ENCODE peak calls at places on chromosome 22, in four cellular contexts. G, X, T and F are unnamed samples.

GRCh38 chr22:44683881-44684280 is 18.1 kb upstream of the PRR5 start:
- DNase-seq in G (no peak), T (no peak), X (no peak), F (no peak)

GRCh38 chr22:20229916-20230775 is 38.0 kb downstream of the RTN4R start:
- DNase-seq in G (no peak), T (no peak), X (no peak), F (no peak)

GRCh38 chr22:19086944-19087343 is 35.3 kb downstream of the DGCR2 start:
- DNase-seq in X (no peak), T (no peak), G (no peak), F (no peak)

GRCh38 chr22:45263790-45264269 is 20.9 kb upstream of the UPK3A start:
- DNase-seq in X (no peak), T (peak), G (peak), F (peak)

GRCh38 chr22:49936018-49936972 is 17.9 kb downstream of the CRELD2 start:
- DNase-seq in G (no peak), T (peak), X (peak), F (peak)

GRCh38 chr22:43470218-43470617 is 58.4 kb downstream of the MPPED1 start:
- DNase-seq in G (no peak), X (no peak), T (no peak), F (no peak)

GRCh38 chr22:36612458-36612857 is 83.5 kb upstream of the EIF3D start:
- DNase-seq in G (no peak), T (no peak), X (no peak), F (no peak)

GRCh38 chr22:40624770-40625169 is 11.7 kb downstream of the MRTFA start:
- DNase-seq in X (no peak), T (no peak), G (no peak), F (no peak)

GRCh38 chr22:30015229-30015797 is 65.0 kb upstream of the HORMAD2 start:
- DNase-seq in T (no peak), X (no peak), G (no peak), F (no peak)

GRCh38 chr22:42919199-42919598 is 62.1 kb upstream of the ARFGAP3 start:
- DNase-seq in X (no peak), T (peak), G (peak), F (no peak)

GRCh38 chr22:47333625-47334024 is 571.2 kb downstream of the TBC1D22A start:
- DNase-seq in T (peak), X (no peak), G (peak), F (no peak)

GRCh38 chr22:49960967-49961600 is 512 bp downstream of the PIM3 start:
- DNase-seq in X (no peak), G (no peak), T (no peak), F (peak)

GRCh38 chr22:32177221-32177765 is 18.2 kb upstream of the C22orf42 start:
- DNase-seq in T (no peak), X (no peak), G (no peak), F (no peak)

GRCh38 chr22:45107671-45108070 is 56.1 kb upstream of the NUP50 start:
- DNase-seq in T (no peak), X (no peak), G (no peak), F (no peak)

GRCh38 chr22:44256085-44256484 is 56.7 kb downstream of the SHISAL1 start:
- DNase-seq in X (no peak), T (no peak), G (no peak), F (no peak)

GRCh38 chr22:46586123-46586519 is 34.1 kb upstream of the GRAMD4 start:
- DNase-seq in G (no peak), T (no peak), X (no peak), F (no peak)

GRCh38 chr22:20424937-20425587 is 12.6 kb downstream of the SCARF2 start:
- DNase-seq in G (no peak), X (no peak), T (no peak), F (no peak)

GRCh38 chr22:49372530-49373288 is 455.0 kb downstream of the BRD1 start:
- DNase-seq in G (peak), T (peak), X (no peak), F (peak)

GRCh38 chr22:49953027-49953679 is 7.4 kb upstream of the PIM3 start:
- DNase-seq in T (no peak), X (no peak), G (no peak), F (no peak)

GRCh38 chr22:17831527-17832251 is 57.4 kb upstream of the BID start:
- DNase-seq in X (no peak), T (no peak), G (no peak), F (no peak)

GRCh38 chr22:49752598-49753091 is 75.0 kb downstream of the BRD1 start:
- DNase-seq in X (no peak), G (no peak), T (no peak), F (no peak)

GRCh38 chr22:20956258-20957117 is 10.6 kb upstream of the AIFM3 start:
- DNase-seq in G (peak), T (peak), X (no peak), F (no peak)

GRCh38 chr22:50699754-50700386 is 27.2 kb downstream of the SHANK3 start:
- DNase-seq in T (peak), X (peak), G (no peak), F (peak)

GRCh38 chr22:29626497-29627195 is 23.2 kb downstream of the NF2 start:
- DNase-seq in T (peak), X (no peak), G (no peak), F (no peak)

GRCh38 chr22:46159777-46160176 is 9.5 kb downstream of the PPARA start:
- DNase-seq in X (no peak), G (no peak), T (no peak), F (no peak)

GRCh38 chr22:42985541-42985925 is 29.4 kb downstream of the PACSIN2 start:
- DNase-seq in T (no peak), G (no peak), X (no peak), F (no peak)

GRCh38 chr22:28800308-28801041 is at the start of gene XBP1:
- DNase-seq in T (peak), G (peak), X (peak), F (peak)

GRCh38 chr22:45429424-45429823 is 15.9 kb downstream of the RIBC2 start:
- DNase-seq in X (no peak), G (no peak), T (no peak), F (no peak)

GRCh38 chr22:38135133-38135706 is 24.7 kb upstream of the BAIAP2L2 start:
- DNase-seq in T (no peak), X (no peak), G (peak), F (no peak)

GRCh38 chr22:27531782-27532530 is 269.6 kb downstream of the MN1 start:
- DNase-seq in X (no peak), G (no peak), T (no peak), F (no peak)

GRCh38 chr22:46738961-46739870 is 1.2 kb upstream of the CERK start:
- DNase-seq in X (no peak), G (peak), T (peak), F (peak)

GRCh38 chr22:36327922-36328551 is 59.7 kb downstream of the MYH9 start:
- DNase-seq in T (no peak), X (no peak), G (no peak), F (no peak)

GRCh38 chr22:42114721-42115120 is 15.9 kb downstream of the CYP2D6 start:
- DNase-seq in T (peak), X (no peak), G (peak), F (no peak)

GRCh38 chr22:41286639-41287091 is 678 bp upstream of the RANGAP1 start:
- DNase-seq in X (no peak), G (no peak), T (peak), F (peak)

GRCh38 chr22:28976588-28976987 is 85.0 kb downstream of the C22orf31 start:
- DNase-seq in G (peak), T (no peak), X (no peak), F (no peak)

GRCh38 chr22:46368422-46368821 is 32.9 kb downstream of the TRMU start:
- DNase-seq in T (no peak), X (no peak), G (no peak), F (no peak)

GRCh38 chr22:20520093-20520511 is 12.7 kb downstream of the MED15 start:
- DNase-seq in X (no peak), G (no peak), T (no peak), F (peak)

GRCh38 chr22:44116755-44117684 is 63.7 kb upstream of the PARVG start:
- DNase-seq in T (no peak), X (no peak), G (no peak), F (no peak)

GRCh38 chr22:49216579-49216978 is 611.1 kb downstream of the BRD1 start:
- DNase-seq in X (no peak), T (no peak), G (no peak), F (no peak)

GRCh38 chr22:22576244-22576988 is 17.4 kb upstream of the PRAME start:
- DNase-seq in G (peak), T (peak), X (no peak), F (peak)
- TF ChIP-seq FOSL1 in G (no peak), T (no peak), X (no peak), F (no peak)

GRCh38 chr22:39306456-39307361 is 12.7 kb downstream of the RPL3 start:
- DNase-seq in T (no peak), G (no peak), X (no peak), F (peak)
- TF ChIP-seq FOSL1 in T (no peak), G (no peak), X (no peak), F (no peak)

GRCh38 chr22:24247011-24247507 is 2.2 kb upstream of the GGT5 start:
- DNase-seq in G (no peak), X (no peak), T (no peak), F (peak)
- TF ChIP-seq FOSL1 in G (no peak), X (no peak), T (no peak), F (no peak)

DNA sequence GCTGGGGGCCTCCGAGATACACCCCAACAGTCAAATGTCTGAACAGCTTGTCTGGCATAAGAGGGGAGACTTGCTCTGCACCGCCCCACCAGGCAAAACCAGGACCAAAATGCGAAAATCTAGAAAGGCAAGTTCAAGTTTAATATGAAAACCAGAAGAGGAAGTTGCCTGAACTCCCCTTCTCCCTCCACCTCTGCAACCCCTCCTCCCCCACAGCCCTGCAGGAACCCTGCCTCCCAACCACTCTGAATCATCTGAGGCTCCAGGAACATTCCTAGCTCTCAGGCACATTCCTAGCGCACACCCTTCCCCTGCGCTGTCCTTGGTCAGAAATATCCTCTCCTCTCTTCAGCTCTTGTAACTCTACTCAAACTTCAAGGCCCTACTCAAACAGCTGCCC is 36.7 kb downstream of the ISX start:
- DNase-seq in T (no peak), G (no peak), X (peak), F (peak)
- TF ChIP-seq FOSL1 in T (no peak), G (no peak), X (no peak), F (no peak)